ENCODE peak calls at places on chromosomes 5 and 9, in ten cellular contexts. One of them, this sample, is unnamed.

GRCh38 chr9:127629468-127630081 is 17.5 kb downstream of the STXBP1 start:
- DNase-seq in foreskin fibroblast: peak
- DNase-seq in heart right ventricle: no peak
- DNase-seq in endothelial cell: no peak
- DNase-seq in fibroblast of lung: peak
- DNase-seq in PC-9: no peak
- DNase-seq in astrocyte of the spinal cord: peak
- DNase-seq in mucosa of descending colon: no peak
- DNase-seq in nephron progenitor cell: no peak
- DNase-seq in cardiac muscle cell: no peak
- DNase-seq in this sample: no peak

GRCh38 chr5:14922456-14922855 is 50.9 kb upstream of the ANKH start:
- DNase-seq in foreskin fibroblast: no peak
- DNase-seq in heart right ventricle: no peak
- DNase-seq in endothelial cell: no peak
- DNase-seq in fibroblast of lung: no peak
- DNase-seq in PC-9: no peak
- DNase-seq in astrocyte of the spinal cord: no peak
- DNase-seq in mucosa of descending colon: no peak
- DNase-seq in nephron progenitor cell: no peak
- DNase-seq in cardiac muscle cell: no peak
- DNase-seq in this sample: no peak

GRCh38 chr5:169701910-169702451 is 64.9 kb downstream of the DOCK2 start:
- DNase-seq in foreskin fibroblast: peak
- DNase-seq in heart right ventricle: no peak
- DNase-seq in endothelial cell: no peak
- DNase-seq in fibroblast of lung: peak
- DNase-seq in PC-9: no peak
- DNase-seq in astrocyte of the spinal cord: peak
- DNase-seq in mucosa of descending colon: no peak
- DNase-seq in nephron progenitor cell: no peak
- DNase-seq in cardiac muscle cell: peak
- DNase-seq in this sample: no peak

GRCh38 chr9:103037508-103038477 is 42.7 kb downstream of the CYLC2 start:
- DNase-seq in foreskin fibroblast: no peak
- DNase-seq in heart right ventricle: peak
- DNase-seq in endothelial cell: no peak
- DNase-seq in fibroblast of lung: no peak
- DNase-seq in PC-9: no peak
- DNase-seq in astrocyte of the spinal cord: peak
- DNase-seq in mucosa of descending colon: no peak
- DNase-seq in nephron progenitor cell: no peak
- DNase-seq in cardiac muscle cell: peak
- DNase-seq in this sample: no peak

GRCh38 chr9:122192261-122192875 is 32.7 kb downstream of the MORN5 start:
- DNase-seq in foreskin fibroblast: no peak
- DNase-seq in heart right ventricle: no peak
- DNase-seq in endothelial cell: no peak
- DNase-seq in fibroblast of lung: no peak
- DNase-seq in PC-9: no peak
- DNase-seq in astrocyte of the spinal cord: no peak
- DNase-seq in mucosa of descending colon: no peak
- DNase-seq in nephron progenitor cell: no peak
- DNase-seq in cardiac muscle cell: no peak
- DNase-seq in this sample: no peak

GRCh38 chr5:15263406-15263805 is 236.6 kb upstream of the FBXL7 start:
- DNase-seq in foreskin fibroblast: no peak
- DNase-seq in heart right ventricle: no peak
- DNase-seq in endothelial cell: no peak
- DNase-seq in fibroblast of lung: no peak
- DNase-seq in PC-9: no peak
- DNase-seq in astrocyte of the spinal cord: no peak
- DNase-seq in mucosa of descending colon: no peak
- DNase-seq in nephron progenitor cell: no peak
- DNase-seq in cardiac muscle cell: no peak
- DNase-seq in this sample: no peak

GRCh38 chr9:128117613-128118471 is 9.7 kb downstream of the PTGES2 start:
- DNase-seq in foreskin fibroblast: peak
- DNase-seq in heart right ventricle: peak
- DNase-seq in endothelial cell: peak
- DNase-seq in fibroblast of lung: peak
- DNase-seq in PC-9: peak
- DNase-seq in astrocyte of the spinal cord: peak
- DNase-seq in mucosa of descending colon: peak
- DNase-seq in nephron progenitor cell: peak
- DNase-seq in cardiac muscle cell: peak
- DNase-seq in this sample: peak

GRCh38 chr5:144485540-144485939 is 314.9 kb downstream of the KCTD16 start:
- DNase-seq in foreskin fibroblast: no peak
- DNase-seq in heart right ventricle: no peak
- DNase-seq in endothelial cell: no peak
- DNase-seq in fibroblast of lung: no peak
- DNase-seq in PC-9: no peak
- DNase-seq in astrocyte of the spinal cord: no peak
- DNase-seq in mucosa of descending colon: no peak
- DNase-seq in nephron progenitor cell: no peak
- DNase-seq in cardiac muscle cell: no peak
- DNase-seq in this sample: no peak

GRCh38 chr5:80076131-80077101 is 41.3 kb downstream of the THBS4 start:
- DNase-seq in foreskin fibroblast: no peak
- DNase-seq in heart right ventricle: no peak
- DNase-seq in endothelial cell: no peak
- DNase-seq in fibroblast of lung: no peak
- DNase-seq in PC-9: no peak
- DNase-seq in astrocyte of the spinal cord: no peak
- DNase-seq in mucosa of descending colon: no peak
- DNase-seq in nephron progenitor cell: no peak
- DNase-seq in cardiac muscle cell: no peak
- DNase-seq in this sample: no peak

GRCh38 chr9:61669352-61669751 is 479.5 kb downstream of the SPATA31A7 start:
- DNase-seq in foreskin fibroblast: no peak
- DNase-seq in heart right ventricle: no peak
- DNase-seq in endothelial cell: no peak
- DNase-seq in fibroblast of lung: no peak
- DNase-seq in PC-9: no peak
- DNase-seq in astrocyte of the spinal cord: no peak
- DNase-seq in mucosa of descending colon: no peak
- DNase-seq in nephron progenitor cell: no peak
- DNase-seq in cardiac muscle cell: no peak
- DNase-seq in this sample: no peak

GRCh38 chr9:124779368-124780059 is 2.6 kb downstream of the OLFML2A start:
- DNase-seq in foreskin fibroblast: peak
- DNase-seq in heart right ventricle: no peak
- DNase-seq in endothelial cell: no peak
- DNase-seq in fibroblast of lung: peak
- DNase-seq in PC-9: peak
- DNase-seq in astrocyte of the spinal cord: peak
- DNase-seq in mucosa of descending colon: no peak
- DNase-seq in nephron progenitor cell: peak
- DNase-seq in cardiac muscle cell: peak
- DNase-seq in this sample: no peak

GRCh38 chr5:158463971-158464370 is 605.0 kb upstream of the CLINT1 start:
- DNase-seq in foreskin fibroblast: peak
- DNase-seq in heart right ventricle: no peak
- DNase-seq in endothelial cell: no peak
- DNase-seq in fibroblast of lung: peak
- DNase-seq in PC-9: no peak
- DNase-seq in astrocyte of the spinal cord: no peak
- DNase-seq in mucosa of descending colon: no peak
- DNase-seq in nephron progenitor cell: no peak
- DNase-seq in cardiac muscle cell: peak
- DNase-seq in this sample: peak

GRCh38 chr5:169566202-169566601 is 17.4 kb upstream of the SPDL1 start:
- DNase-seq in foreskin fibroblast: no peak
- DNase-seq in heart right ventricle: no peak
- DNase-seq in endothelial cell: no peak
- DNase-seq in fibroblast of lung: no peak
- DNase-seq in PC-9: no peak
- DNase-seq in astrocyte of the spinal cord: no peak
- DNase-seq in mucosa of descending colon: no peak
- DNase-seq in nephron progenitor cell: no peak
- DNase-seq in cardiac muscle cell: no peak
- DNase-seq in this sample: no peak

DNA sequence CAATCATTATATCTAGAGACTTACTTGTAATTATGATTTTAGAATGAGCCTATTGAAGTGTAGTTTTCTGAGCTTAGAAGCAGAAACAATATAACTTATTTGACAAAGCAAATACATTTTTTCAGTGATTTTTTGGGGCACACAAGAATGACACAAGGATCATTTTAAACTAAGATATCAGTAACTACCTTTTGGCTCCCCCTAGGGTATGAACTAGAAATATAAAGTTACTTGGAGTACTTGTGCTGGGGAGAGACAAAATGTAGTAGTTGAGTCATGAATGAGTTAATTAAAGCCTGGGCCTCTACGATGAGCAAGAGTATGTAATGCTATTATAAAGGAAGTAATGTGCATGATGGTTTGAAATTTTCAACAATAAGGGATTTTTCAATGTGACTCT is 1244.1 kb upstream of the ACO1 start:
- DNase-seq in foreskin fibroblast: no peak
- DNase-seq in heart right ventricle: no peak
- DNase-seq in endothelial cell: no peak
- DNase-seq in fibroblast of lung: peak
- DNase-seq in PC-9: no peak
- DNase-seq in astrocyte of the spinal cord: peak
- DNase-seq in mucosa of descending colon: no peak
- DNase-seq in nephron progenitor cell: no peak
- DNase-seq in cardiac muscle cell: peak
- DNase-seq in this sample: no peak
- TF ChIP-seq CTCF in foreskin fibroblast: no peak
- TF ChIP-seq CTCF in heart right ventricle: no peak
- TF ChIP-seq CTCF in endothelial cell: peak
- TF ChIP-seq CTCF in fibroblast of lung: no peak
- TF ChIP-seq CTCF in PC-9: peak
- TF ChIP-seq CTCF in astrocyte of the spinal cord: peak
- TF ChIP-seq CTCF in mucosa of descending colon: no peak
- TF ChIP-seq CTCF in nephron progenitor cell: peak
- TF ChIP-seq CTCF in cardiac muscle cell: peak
- TF ChIP-seq CTCF in this sample: peak

DNA sequence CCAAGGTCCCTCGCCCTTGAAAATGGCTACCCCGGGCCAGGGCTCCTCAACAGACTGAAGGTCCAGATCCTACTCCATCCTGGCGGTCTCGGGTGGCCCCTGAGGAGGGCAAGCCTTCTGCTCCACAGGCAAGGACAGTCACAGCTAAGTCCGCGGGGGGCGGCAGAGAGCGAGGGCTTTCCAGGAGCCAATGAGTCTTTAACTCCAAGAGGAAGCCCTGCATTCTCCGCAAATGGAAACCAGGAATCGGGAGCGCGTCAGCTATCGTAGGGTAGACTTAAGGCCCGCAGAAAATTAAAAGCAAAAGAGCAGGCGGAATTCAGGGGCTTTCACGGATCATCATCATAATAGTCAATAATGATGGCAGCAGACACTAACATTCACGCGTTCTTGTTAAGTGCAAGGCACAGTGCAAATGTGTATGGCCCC is 87.8 kb upstream of the TNFAIP8 start:
- DNase-seq in foreskin fibroblast: peak
- DNase-seq in heart right ventricle: peak
- DNase-seq in endothelial cell: peak
- DNase-seq in fibroblast of lung: peak
- DNase-seq in PC-9: peak
- DNase-seq in astrocyte of the spinal cord: peak
- DNase-seq in mucosa of descending colon: peak
- DNase-seq in nephron progenitor cell: peak
- DNase-seq in cardiac muscle cell: peak
- DNase-seq in this sample: peak
- TF ChIP-seq CTCF in foreskin fibroblast: peak
- TF ChIP-seq CTCF in heart right ventricle: peak
- TF ChIP-seq CTCF in endothelial cell: peak
- TF ChIP-seq CTCF in fibroblast of lung: peak
- TF ChIP-seq CTCF in PC-9: no peak
- TF ChIP-seq CTCF in astrocyte of the spinal cord: peak
- TF ChIP-seq CTCF in mucosa of descending colon: peak
- TF ChIP-seq CTCF in nephron progenitor cell: no peak
- TF ChIP-seq CTCF in cardiac muscle cell: peak
- TF ChIP-seq CTCF in this sample: peak

DNA sequence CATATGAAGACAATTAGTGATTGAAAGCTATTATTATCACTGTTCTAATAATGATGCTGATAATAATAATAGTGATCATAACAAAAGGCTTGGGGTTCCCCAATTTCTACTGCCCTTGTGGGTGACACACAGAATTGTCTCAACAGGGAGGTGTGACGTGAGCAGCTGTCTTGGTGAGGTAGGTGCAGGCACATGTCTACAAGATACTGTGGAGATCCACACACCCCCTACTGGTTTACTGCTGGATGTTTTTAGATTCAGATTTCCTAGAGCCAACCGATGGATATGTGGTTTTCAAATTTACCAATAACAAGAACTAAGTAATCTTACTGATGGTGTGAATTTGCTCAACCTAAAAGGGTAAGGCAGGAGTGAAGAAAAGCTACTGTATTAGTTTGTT is 139.0 kb downstream of the TARS1 start:
- DNase-seq in foreskin fibroblast: no peak
- DNase-seq in heart right ventricle: no peak
- DNase-seq in endothelial cell: no peak
- DNase-seq in fibroblast of lung: no peak
- DNase-seq in PC-9: no peak
- DNase-seq in astrocyte of the spinal cord: no peak
- DNase-seq in mucosa of descending colon: no peak
- DNase-seq in nephron progenitor cell: no peak
- DNase-seq in cardiac muscle cell: no peak
- DNase-seq in this sample: no peak
- TF ChIP-seq CTCF in foreskin fibroblast: no peak
- TF ChIP-seq CTCF in heart right ventricle: no peak
- TF ChIP-seq CTCF in endothelial cell: no peak
- TF ChIP-seq CTCF in fibroblast of lung: no peak
- TF ChIP-seq CTCF in PC-9: no peak
- TF ChIP-seq CTCF in astrocyte of the spinal cord: no peak
- TF ChIP-seq CTCF in mucosa of descending colon: no peak
- TF ChIP-seq CTCF in nephron progenitor cell: no peak
- TF ChIP-seq CTCF in cardiac muscle cell: no peak
- TF ChIP-seq CTCF in this sample: no peak

DNA sequence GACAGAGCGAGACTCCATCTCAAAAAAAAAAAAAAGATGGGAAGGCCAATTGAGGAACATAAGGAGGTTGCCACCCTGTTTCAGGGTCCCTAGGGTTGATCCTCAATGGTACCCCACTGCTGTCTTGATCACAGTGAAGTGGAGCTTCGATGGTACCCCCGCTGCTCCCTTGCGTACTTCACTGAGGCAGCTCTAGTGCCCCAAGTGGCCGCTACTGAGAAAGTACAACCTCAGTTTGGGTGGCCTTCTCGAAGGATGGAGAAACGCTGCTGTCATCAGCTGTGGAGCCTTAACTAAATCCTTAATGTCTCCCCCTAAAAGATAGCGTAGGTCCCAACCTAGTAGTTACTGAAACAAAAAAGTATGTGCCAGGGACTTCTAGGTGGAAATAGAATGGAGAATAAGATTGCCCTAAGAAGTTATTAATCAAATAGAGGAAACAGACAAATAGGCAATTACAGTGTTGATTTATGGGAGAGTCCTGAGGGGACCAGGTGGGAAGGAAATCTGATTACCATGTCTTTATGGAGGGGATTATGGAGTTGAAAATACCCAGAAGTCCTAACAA is 6.3 kb downstream of the TESK1 start:
- DNase-seq in foreskin fibroblast: peak
- DNase-seq in heart right ventricle: no peak
- DNase-seq in endothelial cell: peak
- DNase-seq in fibroblast of lung: peak
- DNase-seq in PC-9: peak
- DNase-seq in astrocyte of the spinal cord: peak
- DNase-seq in mucosa of descending colon: peak
- DNase-seq in nephron progenitor cell: peak
- DNase-seq in cardiac muscle cell: peak
- DNase-seq in this sample: peak
- TF ChIP-seq CTCF in foreskin fibroblast: peak
- TF ChIP-seq CTCF in heart right ventricle: peak
- TF ChIP-seq CTCF in endothelial cell: peak
- TF ChIP-seq CTCF in fibroblast of lung: peak
- TF ChIP-seq CTCF in PC-9: peak
- TF ChIP-seq CTCF in astrocyte of the spinal cord: peak
- TF ChIP-seq CTCF in mucosa of descending colon: peak
- TF ChIP-seq CTCF in nephron progenitor cell: peak
- TF ChIP-seq CTCF in cardiac muscle cell: peak
- TF ChIP-seq CTCF in this sample: peak

This sample was measured in GM13977.